ENCODE peak calls at places on chromosome 15, in four cellular contexts. J, Z, O and P are unnamed samples.

GRCh38 chr15:53611145-53611920 is 148.1 kb downstream of the WDR72 start:
- DNase-seq in J (no peak), Z (no peak), O (no peak), P (no peak)

GRCh38 chr15:37112171-37112570 is 11.8 kb upstream of the MEIS2 start:
- DNase-seq in J (no peak), Z (no peak), O (no peak), P (no peak)

GRCh38 chr15:38705421-38706219 is 141.0 kb upstream of the RASGRP1 start:
- DNase-seq in J (peak), Z (no peak), O (no peak), P (no peak)

GRCh38 chr15:40340740-40341400 is at the start of gene CCDC9B:
- DNase-seq in J (peak), Z (peak), O (peak), P (peak)

GRCh38 chr15:98830034-98830634 is 177.5 kb downstream of the PGPEP1L start:
- DNase-seq in J (no peak), Z (no peak), O (no peak), P (no peak)

GRCh38 chr15:52440414-52440813 is 88.3 kb downstream of the MYO5A start:
- DNase-seq in J (no peak), Z (no peak), O (no peak), P (no peak)

GRCh38 chr15:90862964-90863721 is 5.2 kb upstream of the FURIN start:
- DNase-seq in J (peak), Z (no peak), O (no peak), P (no peak)

GRCh38 chr15:53758412-53758811 is 1.1 kb downstream of the WDR72 start:
- DNase-seq in J (no peak), Z (no peak), O (no peak), P (no peak)

GRCh38 chr15:31486506-31486905 is 159.9 kb downstream of the KLF13 start:
- DNase-seq in J (no peak), Z (no peak), O (no peak), P (no peak)

GRCh38 chr15:29936353-29937049 is 114.2 kb upstream of the TJP1 start:
- DNase-seq in J (no peak), Z (no peak), O (no peak), P (no peak)

GRCh38 chr15:83734487-83734886 is 80.6 kb downstream of the ADAMTSL3 start:
- DNase-seq in J (no peak), Z (no peak), O (no peak), P (no peak)

GRCh38 chr15:80582816-80583423 is 112.2 kb upstream of the ABHD17C start:
- DNase-seq in J (no peak), Z (no peak), O (no peak), P (no peak)

GRCh38 chr15:66963084-66963483 is 102.3 kb upstream of the SMAD3 start:
- DNase-seq in J (no peak), Z (no peak), O (no peak), P (no peak)

GRCh38 chr15:95902606-95903005 is 427.9 kb upstream of the NR2F2 start:
- DNase-seq in J (no peak), Z (no peak), O (no peak), P (no peak)

GRCh38 chr15:70795311-70795665 is 31.9 kb upstream of the UACA start:
- DNase-seq in J (peak), Z (no peak), O (no peak), P (no peak)

GRCh38 chr15:80580536-80581260 is 114.4 kb upstream of the ABHD17C start:
- DNase-seq in J (no peak), Z (no peak), O (no peak), P (no peak)

GRCh38 chr15:66894363-66894762 is 171.0 kb upstream of the SMAD3 start:
- DNase-seq in J (no peak), Z (no peak), O (no peak), P (no peak)

GRCh38 chr15:101679861-101680260 is 27.7 kb upstream of the TM2D3 start:
- DNase-seq in J (no peak), Z (no peak), O (no peak), P (no peak)

GRCh38 chr15:67927501-67928156 is 87.8 kb upstream of the RNU6-1 start:
- DNase-seq in J (peak), Z (no peak), O (no peak), P (no peak)

GRCh38 chr15:28191832-28192231 is 92.7 kb upstream of the OCA2 start:
- DNase-seq in J (peak), Z (no peak), O (no peak), P (no peak)

GRCh38 chr15:37682304-37682703 is 252.1 kb upstream of the TMCO5A start:
- DNase-seq in J (no peak), Z (no peak), O (no peak), P (no peak)

GRCh38 chr15:52113246-52113645 is 671 bp upstream of the BCL2L10 start:
- DNase-seq in J (no peak), Z (no peak), O (no peak), P (no peak)

GRCh38 chr15:62083168-62084154 is 16.7 kb downstream of the C2CD4A start:
- DNase-seq in J (no peak), Z (no peak), O (no peak), P (no peak)